ENCODE peak calls at places on chromosomes 3 and 15, in eight cellular contexts. Q is HL-60; U is pons; I is GM10248; M is activated gamma-delta T cell; B is endothelial cell of umbilical vein; T is kidney; Y is activated CD4-positive, alpha-beta T cell treated with anti-CD3 and anti-CD28 coated beads, Interleukin-2, amount 50 U/mL, for 1 hour. H is an unnamed sample.

GRCh38 chr3:179168933-179169332 is 20.8 kb downstream of the PIK3CA start:
- DNase-seq in Q (no peak), U (no peak), I (no peak), M (no peak), B (no peak), T (no peak), Y (no peak), H (no peak)

GRCh38 chr3:37249717-37250116 is 75.3 kb upstream of the LRRFIP2 start:
- DNase-seq in Q (no peak), U (peak), I (no peak), M (no peak), B (no peak), T (no peak), Y (no peak), H (no peak)

GRCh38 chr3:133494469-133494868 is 79.0 kb upstream of the CDV3 start:
- DNase-seq in Q (no peak), U (no peak), I (no peak), M (no peak), B (no peak), T (no peak), Y (no peak), H (peak)

GRCh38 chr3:116059421-116060096 is 385.7 kb downstream of the LSAMP start:
- DNase-seq in Q (no peak), U (no peak), I (no peak), M (no peak), B (no peak), T (peak), Y (no peak), H (peak)

GRCh38 chr3:26719148-26719547 is 96.6 kb downstream of the LRRC3B start:
- DNase-seq in Q (no peak), U (no peak), I (no peak), M (no peak), B (no peak), T (no peak), Y (no peak), H (no peak)

GRCh38 chr3:137582484-137582883 is 181.6 kb upstream of the SOX14 start:
- DNase-seq in Q (no peak), U (no peak), I (no peak), M (no peak), B (no peak), T (no peak), Y (no peak), H (no peak)

GRCh38 chr3:146024260-146024659 is 136.7 kb downstream of the PLOD2 start:
- DNase-seq in Q (no peak), U (no peak), I (no peak), M (no peak), B (peak), T (no peak), Y (no peak), H (no peak)

GRCh38 chr15:87672309-87672897 is 584.1 kb downstream of the NTRK3 start:
- DNase-seq in Q (no peak), U (peak), I (no peak), M (no peak), B (peak), T (no peak), Y (no peak), H (peak)

GRCh38 chr15:61623746-61624145 is 394.6 kb upstream of the RORA start:
- DNase-seq in Q (no peak), U (no peak), I (no peak), M (no peak), B (no peak), T (peak), Y (no peak), H (no peak)

GRCh38 chr3:39519076-39519475 is 51.6 kb downstream of the MOBP start:
- DNase-seq in Q (no peak), U (no peak), I (no peak), M (no peak), B (no peak), T (no peak), Y (no peak), H (no peak)

GRCh38 chr3:126340081-126340511 is 17.1 kb downstream of the KLF15 start:
- DNase-seq in Q (no peak), U (no peak), I (no peak), M (no peak), B (no peak), T (peak), Y (no peak), H (no peak)

GRCh38 chr3:141795719-141796435 is 32.7 kb downstream of the GRK7 start:
- DNase-seq in Q (peak), U (no peak), I (no peak), M (no peak), B (no peak), T (no peak), Y (peak), H (no peak)

GRCh38 chr3:124838963-124839362 is 48.2 kb downstream of the ITGB5 start:
- DNase-seq in Q (no peak), U (no peak), I (no peak), M (no peak), B (no peak), T (no peak), Y (no peak), H (no peak)

GRCh38 chr3:72376917-72377710 is 471.1 kb downstream of the SHQ1 start:
- DNase-seq in Q (no peak), U (no peak), I (no peak), M (no peak), B (no peak), T (no peak), Y (no peak), H (no peak)

GRCh38 chr15:38226867-38227266 is 25.8 kb upstream of the SPRED1 start:
- DNase-seq in Q (no peak), U (peak), I (no peak), M (no peak), B (peak), T (no peak), Y (no peak), H (peak)

GRCh38 chr3:32856355-32856889 is 38.6 kb downstream of the TRIM71 start:
- DNase-seq in Q (no peak), U (no peak), I (no peak), M (no peak), B (no peak), T (no peak), Y (no peak), H (no peak)

GRCh38 chr3:25944328-25944727 is 154.4 kb downstream of the OXSM start:
- DNase-seq in Q (no peak), U (no peak), I (no peak), M (no peak), B (no peak), T (no peak), Y (no peak), H (peak)

GRCh38 chr3:10379961-10380360 is 59.0 kb upstream of the SEC13 start:
- DNase-seq in Q (no peak), U (no peak), I (no peak), M (no peak), B (no peak), T (no peak), Y (no peak), H (no peak)

GRCh38 chr15:97091093-97091492 is 760.6 kb downstream of the NR2F2 start:
- DNase-seq in Q (no peak), U (no peak), I (no peak), M (no peak), B (no peak), T (no peak), Y (no peak), H (no peak)

GRCh38 chr3:58491506-58492384 is at the start of gene KCTD6:
- DNase-seq in Q (peak), U (peak), I (peak), M (peak), B (peak), T (peak), Y (peak), H (peak)

H was measured in SK-MEL-5.